ENCODE peak calls at places on chromosomes 4 and X, in four cellular contexts. L is CD8-positive, alpha-beta T cell; E is WERI-Rb-1; U is dorsolateral prefrontal cortex. A is an unnamed sample.

GRCh38 chrX:9859711-9860555 is 73.7 kb downstream of the SHROOM2 start:
- DNase-seq in L (no peak), U (no peak), E (no peak), A (no peak)

GRCh38 chr4:74408639-74409038 is 36.3 kb upstream of the AREG start:
- DNase-seq in E (no peak), L (no peak), U (no peak), A (no peak)

GRCh38 chr4:4541040-4541631 is 712 bp downstream of the STX18 start:
- DNase-seq in U (no peak), L (no peak), E (peak; percentile 13), A (no peak)

GRCh38 chr4:139312552-139313332 is 10.5 kb upstream of the NDUFC1 start:
- DNase-seq in L (no peak), U (no peak), E (no peak), A (no peak)

GRCh38 chr4:37748546-37748945 is 62.4 kb upstream of the RELL1 start:
- DNase-seq in E (no peak), L (no peak), U (no peak), A (no peak)

GRCh38 chr4:8762951-8763735 is 108.5 kb downstream of the HMX1 start:
- DNase-seq in E (no peak), L (no peak), U (peak; percentile 23), A (peak; percentile 49)

GRCh38 chr4:152480901-152481300 is 55.0 kb downstream of the FBXW7 start:
- DNase-seq in U (no peak), E (no peak), L (no peak), A (no peak)

GRCh38 chr4:89338206-89338605 is 30.6 kb upstream of the GPRIN3 start:
- DNase-seq in E (no peak), L (no peak), U (no peak), A (no peak)

GRCh38 chrX:55754861-55755294 is 37.3 kb downstream of the RRAGB start:
- DNase-seq in E (no peak), U (no peak), L (no peak), A (no peak)

GRCh38 chr4:158496030-158496741 is 25.5 kb upstream of the RXFP1 start:
- DNase-seq in L (no peak), U (no peak), E (peak; percentile 68), A (no peak)

GRCh38 chr4:121112530-121112929 is 40.2 kb upstream of the NDNF start:
- DNase-seq in E (no peak), L (no peak), U (no peak), A (no peak)

GRCh38 chr4:20422398-20422797 is 170.7 kb downstream of the SLIT2 start:
- DNase-seq in U (no peak), L (no peak), E (peak; percentile 77), A (no peak)

GRCh38 chr4:28010543-28011235 is 1150.0 kb downstream of the STIM2 start:
- DNase-seq in E (no peak), U (no peak), L (no peak), A (peak; percentile 26)

GRCh38 chr4:151165205-151166000 is 66.0 kb downstream of the RPS3A start:
- DNase-seq in E (no peak), L (no peak), U (no peak), A (no peak)

GRCh38 chr4:3307891-3308575 is 15.2 kb downstream of the RGS12 start:
- DNase-seq in E (no peak), U (peak; percentile 34), L (no peak), A (peak; percentile 67)

GRCh38 chr4:118281611-118282442 is 71.0 kb downstream of the PRSS12 start:
- DNase-seq in E (peak; percentile 41), L (no peak), U (no peak), A (peak; percentile 65)

GRCh38 chr4:118282692-118283091 is 70.1 kb downstream of the PRSS12 start:
- DNase-seq in E (no peak), L (no peak), U (no peak), A (no peak)

GRCh38 chr4:118286685-118287084 is 66.1 kb downstream of the PRSS12 start:
- DNase-seq in L (no peak), E (no peak), U (no peak), A (no peak)

GRCh38 chr4:118285931-118286330 is 66.9 kb downstream of the PRSS12 start:
- DNase-seq in E (no peak), L (no peak), U (no peak), A (no peak)

GRCh38 chr4:118284169-118284568 is 68.6 kb downstream of the PRSS12 start:
- DNase-seq in E (no peak), L (no peak), U (no peak), A (no peak)
- H3K27ac ChIP-seq in E (no peak overlapping the region), L (no peak overlapping the region), U (no peak overlapping the region), A (no peak overlapping the region)

DNA sequence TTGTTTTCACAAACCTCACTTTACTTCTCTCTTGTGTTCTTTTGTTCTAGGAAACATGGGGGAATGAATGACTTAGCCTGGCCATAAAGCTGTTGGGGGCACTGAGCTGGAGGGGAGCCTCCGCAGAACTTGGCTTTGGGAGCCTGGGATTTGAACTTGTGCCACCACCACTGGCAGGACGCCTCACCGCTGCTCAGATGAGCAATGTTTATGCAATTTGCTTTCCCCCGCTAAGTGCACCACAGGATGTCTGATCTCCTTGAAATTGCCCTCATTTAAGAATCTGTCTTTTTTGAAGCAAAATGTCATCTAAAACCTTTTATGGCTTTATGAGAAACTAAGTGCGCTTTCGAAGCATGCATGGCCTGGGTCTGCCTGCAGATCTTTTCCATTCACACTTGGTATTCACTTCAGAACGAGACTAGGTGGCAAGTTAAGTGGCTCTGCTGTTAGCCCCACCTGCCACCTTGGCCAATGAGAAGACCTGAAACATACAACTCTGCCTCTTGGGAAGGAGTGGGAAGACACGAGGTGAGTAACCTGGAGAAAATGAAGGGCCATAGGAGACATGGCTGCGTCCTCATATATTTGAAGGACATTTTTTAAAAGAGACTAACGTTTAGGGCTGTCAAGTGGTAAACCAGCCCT is 119.3 kb downstream of the LDB2 start:
- DNase-seq in U (no peak), L (no peak), E (no peak), A (no peak)
- H3K27ac ChIP-seq in U (no peak overlapping the region), L (no peak overlapping the region), E (no peak overlapping the region), A (no peak overlapping the region)

GRCh38 chrX:46626566-46626965 is 53.0 kb downstream of the CHST7 start:
- DNase-seq in E (no peak), L (no peak), U (no peak), A (no peak)
- H3K27ac ChIP-seq in E (no peak overlapping the region), L (no peak overlapping the region), U (no peak overlapping the region), A (no peak overlapping the region)

GRCh38 chr4:91621446-91621845 is 682.3 kb upstream of the GRID2 start:
- DNase-seq in U (no peak), E (no peak), L (no peak), A (no peak)
- H3K27ac ChIP-seq in U (no peak overlapping the region), E (no peak overlapping the region), L (no peak overlapping the region), A (no peak overlapping the region)

A was measured in kidney.